ENCODE peak calls at places on chromosomes 6 and 20, in five cellular contexts. One of them, this sample, is unnamed.

GRCh38 chr20:33032555-33032954 is 1.1 kb downstream of the BPIFB6 start:
- DNase-seq in HFFc6: no peak
- DNase-seq in GM12892: no peak
- DNase-seq in Right ventricle myocardium superior: no peak
- DNase-seq in A172: no peak
- DNase-seq in this sample: no peak

GRCh38 chr6:32046450-32047083 is 8.4 kb downstream of the CYP21A2 start:
- DNase-seq in HFFc6: no peak
- DNase-seq in GM12892: no peak
- DNase-seq in Right ventricle myocardium superior: peak; percentile 69
- DNase-seq in A172: peak; percentile 68
- DNase-seq in this sample: no peak

GRCh38 chr20:24618739-24619138 is 149.3 kb downstream of the SYNDIG1 start:
- DNase-seq in HFFc6: no peak
- DNase-seq in GM12892: no peak
- DNase-seq in Right ventricle myocardium superior: no peak
- DNase-seq in A172: no peak
- DNase-seq in this sample: no peak

GRCh38 chr6:148771212-148771601 is 24.4 kb downstream of the UST start:
- DNase-seq in HFFc6: no peak
- DNase-seq in GM12892: no peak
- DNase-seq in Right ventricle myocardium superior: peak; percentile 42
- DNase-seq in A172: no peak
- DNase-seq in this sample: no peak

GRCh38 chr6:18380165-18380564 is 7.0 kb upstream of the RNF144B start:
- DNase-seq in HFFc6: no peak
- DNase-seq in GM12892: no peak
- DNase-seq in Right ventricle myocardium superior: no peak
- DNase-seq in A172: no peak
- DNase-seq in this sample: no peak

GRCh38 chr20:23530937-23531567 is 37.2 kb downstream of the CST9L start:
- DNase-seq in HFFc6: no peak
- DNase-seq in GM12892: no peak
- DNase-seq in Right ventricle myocardium superior: no peak
- DNase-seq in A172: no peak
- DNase-seq in this sample: no peak

GRCh38 chr20:2742934-2743559 is 50.5 kb downstream of the EBF4 start:
- DNase-seq in HFFc6: peak; percentile 39
- DNase-seq in GM12892: peak; percentile 56
- DNase-seq in Right ventricle myocardium superior: peak; percentile 53
- DNase-seq in A172: peak; percentile 64
- DNase-seq in this sample: peak; percentile 59

GRCh38 chr6:157804448-157805327 is 18.4 kb upstream of the SNX9 start:
- DNase-seq in HFFc6: no peak
- DNase-seq in GM12892: no peak
- DNase-seq in Right ventricle myocardium superior: no peak
- DNase-seq in A172: no peak
- DNase-seq in this sample: peak; percentile 27

GRCh38 chr6:110944681-110945151 is 13.8 kb upstream of the GTF3C6 start:
- DNase-seq in HFFc6: peak; percentile 97
- DNase-seq in GM12892: peak; percentile 50
- DNase-seq in Right ventricle myocardium superior: no peak
- DNase-seq in A172: peak; percentile 93
- DNase-seq in this sample: peak; percentile 81

GRCh38 chr20:45406260-45407066 is 1.6 kb upstream of the DBNDD2 start:
- DNase-seq in HFFc6: no peak
- DNase-seq in GM12892: peak; percentile 37
- DNase-seq in Right ventricle myocardium superior: peak; percentile 87
- DNase-seq in A172: peak; percentile 25
- DNase-seq in this sample: peak; percentile 23

GRCh38 chr6:111220383-111221031 is 133.2 kb downstream of the SLC16A10 start:
- DNase-seq in HFFc6: no peak
- DNase-seq in GM12892: no peak
- DNase-seq in Right ventricle myocardium superior: no peak
- DNase-seq in A172: no peak
- DNase-seq in this sample: no peak

GRCh38 chr6:148888853-148889252 is 142.0 kb downstream of the UST start:
- DNase-seq in HFFc6: no peak
- DNase-seq in GM12892: no peak
- DNase-seq in Right ventricle myocardium superior: no peak
- DNase-seq in A172: no peak
- DNase-seq in this sample: no peak

GRCh38 chr6:34241351-34242215 is 4.9 kb downstream of the HMGA1 start:
- DNase-seq in HFFc6: no peak
- DNase-seq in GM12892: no peak
- DNase-seq in Right ventricle myocardium superior: no peak
- DNase-seq in A172: no peak
- DNase-seq in this sample: no peak

GRCh38 chr20:64006902-64007301 is 26.0 kb downstream of the PRPF6 start:
- DNase-seq in HFFc6: no peak
- DNase-seq in GM12892: no peak
- DNase-seq in Right ventricle myocardium superior: no peak
- DNase-seq in A172: no peak
- DNase-seq in this sample: no peak

GRCh38 chr6:105608711-105609374 is 206.0 kb upstream of the PREP start:
- DNase-seq in HFFc6: peak; percentile 99
- DNase-seq in GM12892: no peak
- DNase-seq in Right ventricle myocardium superior: no peak
- DNase-seq in A172: peak; percentile 95
- DNase-seq in this sample: peak; percentile 97

GRCh38 chr6:40536442-40536841 is 50.7 kb downstream of the LRFN2 start:
- DNase-seq in HFFc6: peak; percentile 14
- DNase-seq in GM12892: no peak
- DNase-seq in Right ventricle myocardium superior: no peak
- DNase-seq in A172: no peak
- DNase-seq in this sample: no peak

GRCh38 chr20:10581823-10582222 is 92.0 kb downstream of the JAG1 start:
- DNase-seq in HFFc6: peak; percentile 49
- DNase-seq in GM12892: no peak
- DNase-seq in Right ventricle myocardium superior: no peak
- DNase-seq in A172: peak; percentile 48
- DNase-seq in this sample: peak; percentile 38

GRCh38 chr6:32974541-32975308 is 6.3 kb downstream of the BRD2 start:
- DNase-seq in HFFc6: no peak
- DNase-seq in GM12892: no peak
- DNase-seq in Right ventricle myocardium superior: no peak
- DNase-seq in A172: no peak
- DNase-seq in this sample: no peak

GRCh38 chr6:4775591-4776492 is at the start of gene CDYL:
- DNase-seq in HFFc6: peak; percentile 77
- DNase-seq in GM12892: peak; percentile 73
- DNase-seq in Right ventricle myocardium superior: peak; percentile 92
- DNase-seq in A172: peak; percentile 51
- DNase-seq in this sample: peak; percentile 94

GRCh38 chr6:136024711-136025110 is 173.2 kb downstream of the PDE7B start:
- DNase-seq in HFFc6: no peak
- DNase-seq in GM12892: no peak
- DNase-seq in Right ventricle myocardium superior: no peak
- DNase-seq in A172: no peak
- DNase-seq in this sample: no peak

GRCh38 chr20:51750037-51750769 is 18.0 kb downstream of the ATP9A start:
- DNase-seq in HFFc6: peak; percentile 82
- DNase-seq in GM12892: no peak
- DNase-seq in Right ventricle myocardium superior: peak; percentile 55
- DNase-seq in A172: peak; percentile 97
- DNase-seq in this sample: peak; percentile 100

GRCh38 chr6:137676888-137677287 is 182.7 kb upstream of the OLIG3 start:
- DNase-seq in HFFc6: no peak
- DNase-seq in GM12892: no peak
- DNase-seq in Right ventricle myocardium superior: no peak
- DNase-seq in A172: no peak
- DNase-seq in this sample: no peak

GRCh38 chr6:43495409-43495941 is 14.7 kb downstream of the LRRC73 start:
- DNase-seq in HFFc6: peak; percentile 39
- DNase-seq in GM12892: no peak
- DNase-seq in Right ventricle myocardium superior: no peak
- DNase-seq in A172: peak; percentile 51
- DNase-seq in this sample: no peak

GRCh38 chr20:25484911-25485511 is 77.5 kb downstream of the GINS1 start:
- DNase-seq in HFFc6: no peak
- DNase-seq in GM12892: no peak
- DNase-seq in Right ventricle myocardium superior: no peak
- DNase-seq in A172: peak; percentile 43
- DNase-seq in this sample: no peak

GRCh38 chr6:33983109-33983475 is 162.8 kb downstream of the GRM4 start:
- DNase-seq in HFFc6: no peak
- DNase-seq in GM12892: peak; percentile 10
- DNase-seq in Right ventricle myocardium superior: peak; percentile 56
- DNase-seq in A172: peak; percentile 83
- DNase-seq in this sample: no peak

GRCh38 chr6:158122048-158122447 is 46.0 kb downstream of the SERAC1 start:
- DNase-seq in HFFc6: no peak
- DNase-seq in GM12892: no peak
- DNase-seq in Right ventricle myocardium superior: no peak
- DNase-seq in A172: no peak
- DNase-seq in this sample: no peak

GRCh38 chr20:45051497-45052060 is 49.3 kb downstream of the KCNS1 start:
- DNase-seq in HFFc6: no peak
- DNase-seq in GM12892: no peak
- DNase-seq in Right ventricle myocardium superior: no peak
- DNase-seq in A172: no peak
- DNase-seq in this sample: no peak

GRCh38 chr20:62832212-62832922 is 15.5 kb downstream of the COL9A3 start:
- DNase-seq in HFFc6: no peak
- DNase-seq in GM12892: no peak
- DNase-seq in Right ventricle myocardium superior: peak; percentile 61
- DNase-seq in A172: no peak
- DNase-seq in this sample: no peak

GRCh38 chr20:44247676-44248419 is 740 bp downstream of the GDAP1L1 start:
- DNase-seq in HFFc6: peak; percentile 0
- DNase-seq in GM12892: no peak
- DNase-seq in Right ventricle myocardium superior: peak; percentile 57
- DNase-seq in A172: peak; percentile 9
- DNase-seq in this sample: peak; percentile 50

GRCh38 chr20:7772376-7772775 is 167.9 kb downstream of the HAO1 start:
- DNase-seq in HFFc6: no peak
- DNase-seq in GM12892: no peak
- DNase-seq in Right ventricle myocardium superior: peak; percentile 37
- DNase-seq in A172: no peak
- DNase-seq in this sample: peak; percentile 10

GRCh38 chr6:139152892-139153271 is 18.0 kb downstream of the HECA start:
- DNase-seq in HFFc6: no peak
- DNase-seq in GM12892: no peak
- DNase-seq in Right ventricle myocardium superior: no peak
- DNase-seq in A172: no peak
- DNase-seq in this sample: no peak

GRCh38 chr6:35090734-35091133 is 50.4 kb downstream of the TCP11 start:
- DNase-seq in HFFc6: no peak
- DNase-seq in GM12892: no peak
- DNase-seq in Right ventricle myocardium superior: no peak
- DNase-seq in A172: no peak
- DNase-seq in this sample: no peak

GRCh38 chr6:49913656-49914055 is 47.3 kb upstream of the CRISP1 start:
- DNase-seq in HFFc6: no peak
- DNase-seq in GM12892: no peak
- DNase-seq in Right ventricle myocardium superior: no peak
- DNase-seq in A172: no peak
- DNase-seq in this sample: no peak

GRCh38 chr6:12653396-12653910 is 63.1 kb upstream of the PHACTR1 start:
- DNase-seq in HFFc6: no peak
- DNase-seq in GM12892: no peak
- DNase-seq in Right ventricle myocardium superior: no peak
- DNase-seq in A172: no peak
- DNase-seq in this sample: no peak

GRCh38 chr6:136860043-136860442 is 37.7 kb downstream of the PEX7 start:
- DNase-seq in HFFc6: no peak
- DNase-seq in GM12892: no peak
- DNase-seq in Right ventricle myocardium superior: no peak
- DNase-seq in A172: no peak
- DNase-seq in this sample: no peak

GRCh38 chr20:32155017-32155965 is 45.8 kb downstream of the TM9SF4 start:
- DNase-seq in HFFc6: peak; percentile 42
- DNase-seq in GM12892: no peak
- DNase-seq in Right ventricle myocardium superior: peak; percentile 89
- DNase-seq in A172: peak; percentile 98
- DNase-seq in this sample: peak; percentile 88

This sample was measured in Caki2.